ENCODE peak calls at places on chromosomes 11 and 22, in six cellular contexts. Y is K562, C is AG04450, N is ovary, S is GM23338, X is HFF-Myc. R is an unnamed sample.

GRCh38 chr22:39299829-39300178 is 19.6 kb downstream of the RPL3 start:
- DNase-seq in Y (no peak), C (no peak), N (no peak), S (peak; percentile 52), X (no peak), R (no peak)

GRCh38 chr11:83392556-83392955 is 106.4 kb upstream of the CCDC90B start:
- DNase-seq in Y (no peak), C (no peak), N (no peak), S (no peak), X (no peak), R (no peak)

GRCh38 chr11:64348611-64349387 is 8.8 kb downstream of the CCDC88B start:
- DNase-seq in Y (no peak), C (no peak), N (no peak), S (peak; percentile 62), X (no peak), R (no peak)

GRCh38 chr11:65384301-65384889 is 1.9 kb upstream of the SLC25A45 start:
- DNase-seq in Y (no peak), C (no peak), N (no peak), S (no peak), X (no peak), R (no peak)

GRCh38 chr11:122207505-122207904 is 91.5 kb upstream of the BLID start:
- DNase-seq in Y (no peak), C (peak; percentile 45), N (peak; percentile 58), S (no peak), X (no peak), R (no peak)

GRCh38 chr11:95305726-95306522 is 74.9 kb upstream of the SESN3 start:
- DNase-seq in Y (no peak), C (no peak), N (no peak), S (no peak), X (no peak), R (no peak)

GRCh38 chr11:37762079-37762478 is 1164.0 kb upstream of the RAG2 start:
- DNase-seq in Y (no peak), C (no peak), N (no peak), S (no peak), X (no peak), R (no peak)

GRCh38 chr22:39360242-39360641 is 10.5 kb downstream of the SYNGR1 start:
- DNase-seq in Y (no peak), C (no peak), N (no peak), S (no peak), X (no peak), R (no peak)

GRCh38 chr11:85170184-85170583 is 457.0 kb downstream of the DLG2 start:
- DNase-seq in Y (no peak), C (peak; percentile 7), N (no peak), S (peak; percentile 17), X (no peak), R (no peak)

GRCh38 chr11:69132301-69132670 is 23.4 kb upstream of the SMIM38 start:
- DNase-seq in Y (no peak), C (no peak), N (no peak), S (no peak), X (no peak), R (no peak)

GRCh38 chr11:4191031-4191571 is 96.5 kb downstream of the RRM1 start:
- DNase-seq in Y (no peak), C (no peak), N (no peak), S (no peak), X (no peak), R (no peak)

GRCh38 chr11:66107600-66108151 is 37.6 kb downstream of the PACS1 start:
- DNase-seq in Y (no peak), C (no peak), N (no peak), S (no peak), X (no peak), R (no peak)

GRCh38 chr11:46675288-46675851 is 25.0 kb downstream of the ARHGAP1 start:
- DNase-seq in Y (no peak), C (no peak), N (no peak), S (no peak), X (no peak), R (no peak)

GRCh38 chr22:39545310-39546063 is 12.9 kb upstream of the RPS19BP1 start:
- DNase-seq in Y (peak; percentile 49), C (no peak), N (peak; percentile 66), S (peak; percentile 91), X (no peak), R (peak; percentile 50)

GRCh38 chr11:2571598-2572281 is 126.9 kb downstream of the KCNQ1 start:
- DNase-seq in Y (no peak), C (no peak), N (peak; percentile 18), S (no peak), X (no peak), R (no peak)

GRCh38 chr11:114031599-114032320 is 27.8 kb upstream of the ZBTB16 start:
- DNase-seq in Y (no peak), C (no peak), N (no peak), S (no peak), X (no peak), R (no peak)

GRCh38 chr11:1752907-1753425 is 2.6 kb upstream of the IFITM10 start:
- DNase-seq in Y (no peak), C (no peak), N (no peak), S (no peak), X (no peak), R (no peak)

GRCh38 chr22:46974077-46974476 is 211.6 kb downstream of the TBC1D22A start:
- DNase-seq in Y (no peak), C (no peak), N (no peak), S (no peak), X (no peak), R (no peak)

GRCh38 chr11:350723-351255 is 18.5 kb upstream of the B4GALNT4 start:
- DNase-seq in Y (peak; percentile 42), C (no peak), N (peak; percentile 26), S (peak; percentile 28), X (no peak), R (no peak)

GRCh38 chr11:28735511-28735910 is 627.3 kb downstream of the METTL15 start:
- DNase-seq in Y (no peak), C (no peak), N (no peak), S (no peak), X (no peak), R (no peak)

GRCh38 chr22:39236321-39237275 is 8.2 kb downstream of the PDGFB start:
- DNase-seq in Y (peak; percentile 63), C (no peak), N (no peak), S (no peak), X (no peak), R (peak; percentile 55)

GRCh38 chr22:19663286-19663815 is 51.0 kb upstream of the SEPTIN5 start:
- DNase-seq in Y (peak; percentile 29), C (peak; percentile 36), N (peak; percentile 45), S (no peak), X (peak; percentile 22), R (no peak)

GRCh38 chr22:31972180-31972579 is 27.8 kb downstream of the YWHAH start:
- DNase-seq in Y (no peak), C (no peak), N (no peak), S (no peak), X (no peak), R (no peak)

GRCh38 chr22:32628626-32629587 is 154.3 kb downstream of the FBXO7 start:
- DNase-seq in Y (no peak), C (peak; percentile 91), N (no peak), S (no peak), X (peak; percentile 79), R (no peak)

DNA sequence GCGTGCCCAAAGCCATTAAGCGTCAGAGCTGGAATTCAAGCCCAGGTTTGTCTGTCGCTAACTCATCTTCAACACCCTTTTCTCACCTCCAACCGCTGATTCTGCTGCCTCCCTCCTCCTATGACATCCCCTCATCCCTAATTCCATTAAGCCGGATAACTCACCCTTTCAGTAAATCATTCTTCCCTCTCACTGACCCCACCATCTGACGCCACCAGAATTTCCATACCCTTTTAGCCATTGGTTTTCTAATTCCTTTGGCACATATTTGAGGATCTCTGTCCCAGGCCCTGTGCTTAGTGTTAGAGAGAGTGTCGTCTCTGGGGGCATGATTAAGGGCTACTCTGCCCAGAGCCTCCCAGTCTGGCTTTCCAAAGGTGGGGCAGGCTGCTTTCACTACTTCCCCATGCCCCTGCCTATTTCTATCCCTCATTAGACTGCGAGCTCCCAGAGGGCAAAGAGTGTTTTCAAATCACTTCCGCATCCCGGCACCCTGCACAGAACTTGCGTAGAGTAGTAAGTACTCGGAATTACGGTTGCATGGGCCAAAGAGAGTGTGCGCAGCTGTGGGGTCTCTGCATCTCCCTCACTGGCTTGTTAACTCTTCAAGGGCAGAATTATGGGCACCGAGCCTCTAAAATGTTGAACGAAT is 3.9 kb downstream of the KLHL35 start:
- DNase-seq in Y (no peak), C (no peak), N (no peak), S (no peak), X (no peak), R (no peak)
- H3K4me3 ChIP-seq in Y (no peak overlapping the region), C (no peak overlapping the region), N (no peak overlapping the region), S (peak overlapping the region; percentile 23), X (no peak overlapping the region), R (no peak overlapping the region)

GRCh38 chr11:118911880-118912741 is 13.6 kb downstream of the BCL9L start:
- DNase-seq in Y (peak; percentile 88), C (peak; percentile 75), N (peak; percentile 90), S (peak; percentile 99), X (no peak), R (peak; percentile 83)
- H3K4me3 ChIP-seq in Y (peak overlapping the region; percentile 31), C (peak overlapping the region; percentile 51), N (peak overlapping the region; percentile 49), S (peak overlapping the region; percentile 55), X (peak overlapping the region; percentile 45), R (peak overlapping the region; percentile 74)

GRCh38 chr11:125494601-125494986 is 1.5 kb downstream of the FEZ1 start:
- DNase-seq in Y (no peak), C (no peak), N (no peak), S (no peak), X (no peak), R (no peak)

GRCh38 chr11:125498521-125498920 is 2.5 kb upstream of the FEZ1 start:
- DNase-seq in Y (no peak), C (no peak), N (no peak), S (no peak), X (no peak), R (no peak)

GRCh38 chr11:125496465-125496817 is 376 bp upstream of the FEZ1 start:
- DNase-seq in Y (no peak), C (no peak), N (peak; percentile 35), S (peak; percentile 44), X (no peak), R (no peak)

GRCh38 chr11:125494987-125495725 is 909 bp downstream of the FEZ1 start:
- DNase-seq in Y (no peak), C (no peak), N (peak; percentile 53), S (peak; percentile 77), X (no peak), R (no peak)

DNA sequence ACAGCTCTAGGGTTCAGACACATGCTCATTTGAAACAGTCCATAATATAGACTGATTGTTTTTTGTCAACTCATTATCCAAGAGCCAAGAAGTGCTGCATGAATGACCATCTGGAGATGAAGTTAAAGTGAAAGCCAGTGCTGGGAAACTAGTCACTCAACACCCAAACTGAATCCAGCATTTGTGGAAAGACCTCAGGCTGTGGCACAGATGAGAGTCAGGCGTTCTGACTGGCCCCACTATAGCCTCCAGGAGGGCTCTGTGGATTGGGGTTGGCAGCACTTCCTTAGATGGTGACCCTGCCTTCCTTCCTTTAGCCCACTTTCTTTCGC is 2.1 kb downstream of the FEZ1 start:
- DNase-seq in Y (no peak), C (no peak), N (no peak), S (no peak), X (no peak), R (no peak)
- H3K4me3 ChIP-seq in Y (no peak overlapping the region), C (peak overlapping the region; percentile 77), N (no peak overlapping the region), S (peak overlapping the region; percentile 94), X (no peak overlapping the region), R (no peak overlapping the region)

DNA sequence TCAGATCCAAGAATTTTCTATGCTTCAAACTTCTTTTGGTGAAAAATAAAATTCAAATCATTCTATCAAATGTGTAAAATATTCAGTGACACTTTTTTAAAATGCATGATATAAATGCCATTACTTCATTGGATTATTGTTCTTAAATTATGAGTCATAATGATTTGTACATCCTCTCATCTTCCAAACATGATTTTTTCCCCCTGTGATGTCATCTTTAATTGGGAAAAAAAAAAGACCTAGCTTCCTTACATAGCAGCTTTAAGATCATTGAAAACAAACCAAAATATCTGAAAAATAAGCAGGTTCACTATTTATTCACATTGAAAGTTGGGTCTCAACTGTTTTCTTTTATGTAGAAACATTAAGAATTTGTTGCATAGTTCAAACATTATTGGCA is 1549.4 kb downstream of the LRRC4C start:
- DNase-seq in Y (no peak), C (no peak), N (no peak), S (no peak), X (no peak), R (no peak)
- H3K4me3 ChIP-seq in Y (no peak overlapping the region), C (no peak overlapping the region), N (no peak overlapping the region), S (no peak overlapping the region), X (no peak overlapping the region), R (no peak overlapping the region)

R was measured in CD8-positive, alpha-beta memory T cell.